ENCODE peak calls at places on chromosomes 1 and 21, in seven cellular contexts. One of them, this sample, is unnamed.

GRCh38 chr1:196131691-196132090 is 476.5 kb downstream of the KCNT2 start:
- DNase-seq in CD4-positive, alpha-beta memory T cell: no peak
- DNase-seq in Panc1: no peak
- DNase-seq in uterus: no peak
- DNase-seq in heart right ventricle: no peak
- DNase-seq in IMR-90: no peak
- DNase-seq in A549: no peak
- DNase-seq in this sample: no peak

GRCh38 chr1:54652172-54652571 is 10.6 kb downstream of the MROH7 start:
- DNase-seq in CD4-positive, alpha-beta memory T cell: no peak
- DNase-seq in Panc1: no peak
- DNase-seq in uterus: no peak
- DNase-seq in heart right ventricle: no peak
- DNase-seq in IMR-90: no peak
- DNase-seq in A549: no peak
- DNase-seq in this sample: no peak

GRCh38 chr1:43171312-43171875 is 696 bp downstream of the EBNA1BP2 start:
- DNase-seq in CD4-positive, alpha-beta memory T cell: no peak
- DNase-seq in Panc1: no peak
- DNase-seq in uterus: no peak
- DNase-seq in heart right ventricle: no peak
- DNase-seq in IMR-90: peak; percentile 1
- DNase-seq in A549: no peak
- DNase-seq in this sample: no peak

GRCh38 chr1:7616953-7617352 is 154.1 kb upstream of the VAMP3 start:
- DNase-seq in CD4-positive, alpha-beta memory T cell: no peak
- DNase-seq in Panc1: no peak
- DNase-seq in uterus: no peak
- DNase-seq in heart right ventricle: peak; percentile 63
- DNase-seq in IMR-90: no peak
- DNase-seq in A549: no peak
- DNase-seq in this sample: no peak

GRCh38 chr21:27134513-27134912 is 167.6 kb upstream of the ADAMTS5 start:
- DNase-seq in CD4-positive, alpha-beta memory T cell: no peak
- DNase-seq in Panc1: no peak
- DNase-seq in uterus: no peak
- DNase-seq in heart right ventricle: no peak
- DNase-seq in IMR-90: peak; percentile 19
- DNase-seq in A549: no peak
- DNase-seq in this sample: no peak

GRCh38 chr1:192950926-192951325 is 108.2 kb downstream of the UCHL5 start:
- DNase-seq in CD4-positive, alpha-beta memory T cell: no peak
- DNase-seq in Panc1: no peak
- DNase-seq in uterus: no peak
- DNase-seq in heart right ventricle: no peak
- DNase-seq in IMR-90: no peak
- DNase-seq in A549: no peak
- DNase-seq in this sample: no peak

GRCh38 chr1:182029002-182029378 is 32.5 kb downstream of the ZNF648 start:
- DNase-seq in CD4-positive, alpha-beta memory T cell: no peak
- DNase-seq in Panc1: no peak
- DNase-seq in uterus: no peak
- DNase-seq in heart right ventricle: no peak
- DNase-seq in IMR-90: no peak
- DNase-seq in A549: no peak
- DNase-seq in this sample: no peak

GRCh38 chr21:26834181-26834945 is 10.8 kb downstream of the ADAMTS1 start:
- DNase-seq in CD4-positive, alpha-beta memory T cell: no peak
- DNase-seq in Panc1: no peak
- DNase-seq in uterus: no peak
- DNase-seq in heart right ventricle: no peak
- DNase-seq in IMR-90: peak; percentile 58
- DNase-seq in A549: no peak
- DNase-seq in this sample: no peak

GRCh38 chr1:156517746-156518145 is 17.2 kb upstream of the MEF2D start:
- DNase-seq in CD4-positive, alpha-beta memory T cell: no peak
- DNase-seq in Panc1: no peak
- DNase-seq in uterus: no peak
- DNase-seq in heart right ventricle: no peak
- DNase-seq in IMR-90: no peak
- DNase-seq in A549: no peak
- DNase-seq in this sample: no peak

GRCh38 chr1:116680752-116681151 is 13.2 kb upstream of the IGSF3 start:
- DNase-seq in CD4-positive, alpha-beta memory T cell: no peak
- DNase-seq in Panc1: no peak
- DNase-seq in uterus: no peak
- DNase-seq in heart right ventricle: no peak
- DNase-seq in IMR-90: no peak
- DNase-seq in A549: no peak
- DNase-seq in this sample: no peak

GRCh38 chr1:157236072-157236471 is 97.9 kb upstream of the ETV3 start:
- DNase-seq in CD4-positive, alpha-beta memory T cell: no peak
- DNase-seq in Panc1: no peak
- DNase-seq in uterus: no peak
- DNase-seq in heart right ventricle: no peak
- DNase-seq in IMR-90: no peak
- DNase-seq in A549: no peak
- DNase-seq in this sample: no peak

GRCh38 chr1:159015440-159015909 is 5.8 kb downstream of the IFI16 start:
- DNase-seq in CD4-positive, alpha-beta memory T cell: peak; percentile 54
- DNase-seq in Panc1: no peak
- DNase-seq in uterus: peak; percentile 61
- DNase-seq in heart right ventricle: peak; percentile 66
- DNase-seq in IMR-90: peak; percentile 94
- DNase-seq in A549: no peak
- DNase-seq in this sample: peak; percentile 47

GRCh38 chr1:63873751-63874150 is 99.9 kb downstream of the ROR1 start:
- DNase-seq in CD4-positive, alpha-beta memory T cell: no peak
- DNase-seq in Panc1: no peak
- DNase-seq in uterus: no peak
- DNase-seq in heart right ventricle: no peak
- DNase-seq in IMR-90: peak; percentile 58
- DNase-seq in A549: no peak
- DNase-seq in this sample: no peak

GRCh38 chr1:63868220-63868897 is 94.5 kb downstream of the ROR1 start:
- DNase-seq in CD4-positive, alpha-beta memory T cell: no peak
- DNase-seq in Panc1: peak; percentile 85
- DNase-seq in uterus: peak; percentile 72
- DNase-seq in heart right ventricle: no peak
- DNase-seq in IMR-90: peak; percentile 55
- DNase-seq in A549: peak; percentile 29
- DNase-seq in this sample: no peak

GRCh38 chr1:63870152-63870551 is 96.3 kb downstream of the ROR1 start:
- DNase-seq in CD4-positive, alpha-beta memory T cell: no peak
- DNase-seq in Panc1: no peak
- DNase-seq in uterus: no peak
- DNase-seq in heart right ventricle: no peak
- DNase-seq in IMR-90: no peak
- DNase-seq in A549: no peak
- DNase-seq in this sample: no peak

GRCh38 chr1:63874278-63874880 is 100.6 kb downstream of the ROR1 start:
- DNase-seq in CD4-positive, alpha-beta memory T cell: no peak
- DNase-seq in Panc1: no peak
- DNase-seq in uterus: no peak
- DNase-seq in heart right ventricle: no peak
- DNase-seq in IMR-90: peak; percentile 12
- DNase-seq in A549: no peak
- DNase-seq in this sample: no peak

DNA sequence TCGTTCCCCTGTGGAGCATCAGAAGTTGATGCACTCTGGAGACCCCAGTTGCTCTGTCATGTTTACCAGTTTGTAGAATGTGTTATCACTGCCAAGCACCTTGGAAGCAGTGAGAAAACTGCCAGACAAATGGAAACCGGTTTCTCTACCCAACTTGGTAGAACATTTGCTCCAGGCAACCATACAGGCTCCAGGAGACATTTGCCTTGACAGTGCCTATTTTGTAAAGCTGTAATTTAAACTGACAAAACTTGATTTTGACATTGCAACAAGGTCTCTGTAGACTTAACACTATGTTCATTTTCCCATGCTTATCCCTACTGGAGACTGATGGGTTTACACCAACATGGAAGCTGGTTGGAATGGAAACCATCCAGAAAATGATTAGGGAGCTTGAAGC is 97.6 kb downstream of the ROR1 start:
- DNase-seq in CD4-positive, alpha-beta memory T cell: no peak
- DNase-seq in Panc1: no peak
- DNase-seq in uterus: no peak
- DNase-seq in heart right ventricle: no peak
- DNase-seq in IMR-90: no peak
- DNase-seq in A549: no peak
- DNase-seq in this sample: no peak
- H3K4me1 ChIP-seq in CD4-positive, alpha-beta memory T cell: no peaks in the 10 kb centered on the region
- H3K4me1 ChIP-seq in Panc1: peaks cover 75% of the 10 kb centered on the region
- H3K4me1 ChIP-seq in uterus: peaks cover 6% of the 10 kb centered on the region
- H3K4me1 ChIP-seq in heart right ventricle: no peaks in the 10 kb centered on the region
- H3K4me1 ChIP-seq in IMR-90: peaks cover 7% of the 10 kb centered on the region
- H3K4me1 ChIP-seq in A549: peaks cover 57% of the 10 kb centered on the region
- H3K4me1 ChIP-seq in this sample: no peaks in the 10 kb centered on the region

DNA sequence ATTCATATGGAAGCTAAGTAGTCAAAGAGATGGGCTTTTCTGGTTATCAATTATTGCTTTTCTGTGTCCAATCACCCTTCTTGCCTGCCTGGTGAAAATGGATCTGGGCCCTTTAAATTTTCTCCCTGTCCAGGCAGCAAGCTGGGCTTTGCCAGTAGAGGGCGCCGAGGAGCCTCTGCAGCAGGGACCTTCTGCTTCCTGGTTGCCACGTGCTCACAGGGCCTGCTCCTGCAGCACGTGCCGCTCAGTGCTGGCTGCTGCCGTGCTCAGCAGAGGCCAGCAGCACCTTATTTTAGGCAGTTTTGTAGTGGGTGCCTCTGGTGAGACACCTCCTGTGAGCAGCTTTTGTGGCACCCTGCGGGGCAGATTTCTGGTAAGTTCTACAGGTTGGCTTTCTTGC is 4.0 kb downstream of the ACTL8 start:
- DNase-seq in CD4-positive, alpha-beta memory T cell: no peak
- DNase-seq in Panc1: no peak
- DNase-seq in uterus: no peak
- DNase-seq in heart right ventricle: no peak
- DNase-seq in IMR-90: no peak
- DNase-seq in A549: no peak
- DNase-seq in this sample: no peak
- H3K9me3 ChIP-seq in CD4-positive, alpha-beta memory T cell: no peaks in the 10 kb centered on the region
- H3K9me3 ChIP-seq in Panc1: peaks cover 16% of the 10 kb centered on the region
- H3K9me3 ChIP-seq in uterus: no peaks in the 10 kb centered on the region
- H3K9me3 ChIP-seq in heart right ventricle: peaks cover 27% of the 10 kb centered on the region
- H3K9me3 ChIP-seq in IMR-90: peaks cover 32% of the 10 kb centered on the region
- H3K9me3 ChIP-seq in A549: peaks cover 26% of the 10 kb centered on the region
- H3K9me3 ChIP-seq in this sample: peaks cover 30% of the 10 kb centered on the region

DNA sequence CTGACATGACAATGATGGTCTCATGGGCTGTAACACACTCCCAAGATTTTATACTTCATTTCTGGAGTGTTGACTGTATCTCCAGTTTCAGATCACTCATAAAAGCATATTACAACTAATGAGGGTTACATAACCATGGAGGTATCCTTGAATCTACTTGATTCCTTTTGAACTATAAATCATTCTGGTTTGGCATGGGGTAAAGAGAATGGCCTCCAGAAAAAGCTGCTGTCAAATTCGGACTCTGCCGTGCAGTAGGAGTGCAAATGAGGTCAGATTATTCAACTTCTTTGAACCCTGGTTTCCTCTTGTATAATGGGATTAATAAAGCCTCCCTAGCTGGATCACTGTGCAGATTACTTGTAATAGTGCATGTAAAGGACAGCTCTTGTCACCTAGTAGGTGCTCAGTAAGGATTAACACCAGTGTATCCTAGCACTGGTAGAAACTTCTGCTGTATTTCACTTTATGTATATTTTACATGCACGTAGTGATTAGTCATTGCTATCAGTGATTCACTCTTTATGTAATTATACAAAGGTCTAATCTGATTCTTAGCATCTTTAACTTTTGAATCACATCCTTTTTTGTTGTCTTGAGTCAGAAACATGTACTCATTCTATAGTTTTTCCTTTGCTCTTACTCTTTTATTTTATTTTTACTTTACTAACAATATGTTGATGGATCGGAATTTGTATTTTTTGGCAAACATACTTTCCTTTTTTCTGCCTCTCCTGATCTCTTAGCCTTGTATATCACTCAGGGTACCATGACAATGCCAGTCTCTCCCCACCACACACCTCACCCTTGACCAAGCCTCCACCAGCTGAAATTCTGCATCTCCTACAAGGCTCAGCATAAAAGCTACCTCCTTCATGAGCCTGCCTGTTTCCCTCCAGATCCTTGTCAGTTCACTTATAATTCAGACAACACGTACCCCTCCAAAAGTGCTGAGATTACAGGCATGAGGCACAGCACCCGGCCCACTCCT is 3.2 kb downstream of the LRRC8C start:
- DNase-seq in CD4-positive, alpha-beta memory T cell: no peak
- DNase-seq in Panc1: peak; percentile 76
- DNase-seq in uterus: no peak
- DNase-seq in heart right ventricle: no peak
- DNase-seq in IMR-90: peak; percentile 90
- DNase-seq in A549: no peak
- DNase-seq in this sample: no peak
- H3K4me3 ChIP-seq in CD4-positive, alpha-beta memory T cell: peak overlapping the region; percentile 31
- H3K4me3 ChIP-seq in Panc1: no peak overlapping the region
- H3K4me3 ChIP-seq in uterus: no peak overlapping the region
- H3K4me3 ChIP-seq in heart right ventricle: peak overlapping the region; percentile 84
- H3K4me3 ChIP-seq in IMR-90: peak overlapping the region; percentile 38
- H3K4me3 ChIP-seq in A549: no peak overlapping the region
- H3K4me3 ChIP-seq in this sample: peak overlapping the region; percentile 31

GRCh38 chr1:230272557-230272956 is 153.6 kb downstream of the PGBD5 start:
- DNase-seq in CD4-positive, alpha-beta memory T cell: no peak
- DNase-seq in Panc1: no peak
- DNase-seq in uterus: peak; percentile 6
- DNase-seq in heart right ventricle: no peak
- DNase-seq in IMR-90: no peak
- DNase-seq in A549: no peak
- DNase-seq in this sample: no peak
- H3K4me1 ChIP-seq in CD4-positive, alpha-beta memory T cell: peaks cover 15% of the 10 kb centered on the region
- H3K4me1 ChIP-seq in Panc1: no peaks in the 10 kb centered on the region
- H3K4me1 ChIP-seq in uterus: no peaks in the 10 kb centered on the region
- H3K4me1 ChIP-seq in heart right ventricle: peaks cover 38% of the 10 kb centered on the region
- H3K4me1 ChIP-seq in IMR-90: peaks cover 3% of the 10 kb centered on the region
- H3K4me1 ChIP-seq in A549: peaks cover 4% of the 10 kb centered on the region
- H3K4me1 ChIP-seq in this sample: peaks cover 7% of the 10 kb centered on the region

GRCh38 chr1:152220166-152221163 is 3.5 kb downstream of the HRNR start:
- DNase-seq in CD4-positive, alpha-beta memory T cell: no peak
- DNase-seq in Panc1: no peak
- DNase-seq in uterus: no peak
- DNase-seq in heart right ventricle: no peak
- DNase-seq in IMR-90: no peak
- DNase-seq in A549: no peak
- DNase-seq in this sample: no peak

GRCh38 chr1:152228831-152229230 is 4.8 kb upstream of the HRNR start:
- DNase-seq in CD4-positive, alpha-beta memory T cell: no peak
- DNase-seq in Panc1: no peak
- DNase-seq in uterus: no peak
- DNase-seq in heart right ventricle: no peak
- DNase-seq in IMR-90: no peak
- DNase-seq in A549: no peak
- DNase-seq in this sample: no peak

GRCh38 chr1:152227310-152227928 is 3.4 kb upstream of the HRNR start:
- DNase-seq in CD4-positive, alpha-beta memory T cell: no peak
- DNase-seq in Panc1: no peak
- DNase-seq in uterus: no peak
- DNase-seq in heart right ventricle: no peak
- DNase-seq in IMR-90: peak; percentile 2
- DNase-seq in A549: no peak
- DNase-seq in this sample: no peak

GRCh38 chr1:152225678-152226077 is 1.7 kb upstream of the HRNR start:
- DNase-seq in CD4-positive, alpha-beta memory T cell: no peak
- DNase-seq in Panc1: no peak
- DNase-seq in uterus: no peak
- DNase-seq in heart right ventricle: no peak
- DNase-seq in IMR-90: no peak
- DNase-seq in A549: no peak
- DNase-seq in this sample: no peak

GRCh38 chr1:152224093-152224492 is at the start of gene HRNR:
- DNase-seq in CD4-positive, alpha-beta memory T cell: no peak
- DNase-seq in Panc1: no peak
- DNase-seq in uterus: no peak
- DNase-seq in heart right ventricle: no peak
- DNase-seq in IMR-90: no peak
- DNase-seq in A549: no peak
- DNase-seq in this sample: no peak
- H3K9me3 ChIP-seq in CD4-positive, alpha-beta memory T cell: no peaks in the 10 kb centered on the region
- H3K9me3 ChIP-seq in Panc1: no peaks in the 10 kb centered on the region
- H3K9me3 ChIP-seq in uterus: no peaks in the 10 kb centered on the region
- H3K9me3 ChIP-seq in heart right ventricle: no peaks in the 10 kb centered on the region
- H3K9me3 ChIP-seq in IMR-90: peaks cover 9% of the 10 kb centered on the region
- H3K9me3 ChIP-seq in A549: no peaks in the 10 kb centered on the region
- H3K9me3 ChIP-seq in this sample: no peaks in the 10 kb centered on the region